ENCODE peak calls at places on chromosomes 4 and X, in six cellular contexts. I is esophagus squamous epithelium, W is OCI-LY7, L is body of pancreas, M is Peyer's patch, T is GM23338. J is an unnamed sample.

GRCh38 chrX:130560558-130560957 is 158.8 kb downstream of the RBMX2 start:
- DNase-seq in W (no peak), L (no peak), I (no peak), M (no peak), T (no peak), J (no peak)

GRCh38 chr4:15659768-15660394 is 4.7 kb upstream of the FBXL5 start:
- DNase-seq in I (no peak), M (no peak), T (no peak), L (no peak), W (no peak), J (peak; percentile 40)

GRCh38 chr4:53659737-53660136 is 68.5 kb upstream of the LNX1 start:
- DNase-seq in T (no peak), W (no peak), L (no peak), M (no peak), I (no peak), J (no peak)

GRCh38 chr4:189046642-189047041 is 894.0 kb upstream of the FRG1 start:
- DNase-seq in I (no peak), L (no peak), T (peak; percentile 78), M (no peak), W (no peak), J (no peak)

GRCh38 chr4:110970642-110971041 is 347.8 kb upstream of the PITX2 start:
- DNase-seq in W (peak; percentile 71), T (peak; percentile 92), L (peak; percentile 37), M (peak; percentile 72), I (no peak), J (no peak)

GRCh38 chrX:86348669-86349068 is 200.4 kb downstream of the DACH2 start:
- DNase-seq in L (no peak), M (no peak), I (no peak), W (peak; percentile 0), T (peak; percentile 58), J (no peak)

GRCh38 chrX:19990519-19991349 is at the start of gene BCLAF3:
- DNase-seq in W (peak; percentile 91), I (peak; percentile 46), L (peak; percentile 91), T (peak; percentile 86), M (peak; percentile 94), J (peak; percentile 88)

GRCh38 chr4:6724461-6725111 is 8.6 kb downstream of the BLOC1S4 start:
- DNase-seq in I (no peak), L (peak; percentile 51), W (no peak), M (no peak), T (no peak), J (no peak)

GRCh38 chrX:135890087-135890585 is 3.1 kb downstream of the CT45A10 start:
- DNase-seq in W (no peak), M (no peak), T (no peak), L (no peak), I (no peak), J (no peak)

GRCh38 chrX:3609800-3610199 is 103.6 kb downstream of the PRKX start:
- DNase-seq in L (no peak), M (no peak), I (no peak), T (no peak), W (no peak), J (no peak)

GRCh38 chrX:48896611-48897011 is 957 bp downstream of the TIMM17B start:
- DNase-seq in W (peak; percentile 46), L (no peak), I (no peak), T (peak; percentile 30), M (peak; percentile 42), J (no peak)

GRCh38 chr4:96786306-96786705 is 946.4 kb downstream of the PDHA2 start:
- DNase-seq in I (no peak), M (no peak), L (no peak), T (peak; percentile 20), W (no peak), J (no peak)

GRCh38 chrX:130173190-130173895 is 1.6 kb downstream of the RAB33A start:
- DNase-seq in L (no peak), M (peak; percentile 63), W (peak; percentile 40), I (no peak), T (no peak), J (no peak)

GRCh38 chr4:4388418-4388817 is 1.5 kb downstream of the NSG1 start:
- DNase-seq in T (no peak), L (no peak), W (peak; percentile 33), I (no peak), M (no peak), J (no peak)

GRCh38 chr4:84493092-84493850 is 5.8 kb downstream of the NKX6-1 start:
- DNase-seq in I (no peak), L (peak; percentile 57), W (no peak), T (peak; percentile 90), M (no peak), J (no peak)

GRCh38 chr4:128831526-128832252 is 22.2 kb downstream of the JADE1 start:
- DNase-seq in W (no peak), I (no peak), M (no peak), L (peak; percentile 26), T (peak; percentile 58), J (no peak)

GRCh38 chrX:73581002-73581628 is 18.1 kb downstream of the CHIC1 start:
- DNase-seq in L (no peak), T (no peak), I (no peak), W (no peak), M (no peak), J (no peak)

GRCh38 chr4:52643846-52644245 is 15.3 kb downstream of the USP46 start:
- DNase-seq in L (peak; percentile 88), I (no peak), T (no peak), W (no peak), M (peak; percentile 55), J (peak; percentile 71)

GRCh38 chr4:150217192-150217591 is 138.9 kb downstream of the DCLK2 start:
- DNase-seq in L (no peak), M (no peak), T (peak; percentile 65), I (no peak), W (peak; percentile 5), J (no peak)

GRCh38 chrX:74537011-74537390 is 77.4 kb downstream of the RLIM start:
- DNase-seq in W (no peak), L (no peak), T (peak; percentile 31), M (no peak), I (no peak), J (no peak)

GRCh38 chrX:129632443-129632842 is 22.3 kb downstream of the APLN start:
- DNase-seq in M (no peak), I (no peak), W (no peak), L (no peak), T (no peak), J (no peak)

GRCh38 chr4:7423391-7423790 is 11.3 kb downstream of the PSAPL1 start:
- DNase-seq in I (no peak), M (peak; percentile 24), L (no peak), T (no peak), W (no peak), J (no peak)

DNA sequence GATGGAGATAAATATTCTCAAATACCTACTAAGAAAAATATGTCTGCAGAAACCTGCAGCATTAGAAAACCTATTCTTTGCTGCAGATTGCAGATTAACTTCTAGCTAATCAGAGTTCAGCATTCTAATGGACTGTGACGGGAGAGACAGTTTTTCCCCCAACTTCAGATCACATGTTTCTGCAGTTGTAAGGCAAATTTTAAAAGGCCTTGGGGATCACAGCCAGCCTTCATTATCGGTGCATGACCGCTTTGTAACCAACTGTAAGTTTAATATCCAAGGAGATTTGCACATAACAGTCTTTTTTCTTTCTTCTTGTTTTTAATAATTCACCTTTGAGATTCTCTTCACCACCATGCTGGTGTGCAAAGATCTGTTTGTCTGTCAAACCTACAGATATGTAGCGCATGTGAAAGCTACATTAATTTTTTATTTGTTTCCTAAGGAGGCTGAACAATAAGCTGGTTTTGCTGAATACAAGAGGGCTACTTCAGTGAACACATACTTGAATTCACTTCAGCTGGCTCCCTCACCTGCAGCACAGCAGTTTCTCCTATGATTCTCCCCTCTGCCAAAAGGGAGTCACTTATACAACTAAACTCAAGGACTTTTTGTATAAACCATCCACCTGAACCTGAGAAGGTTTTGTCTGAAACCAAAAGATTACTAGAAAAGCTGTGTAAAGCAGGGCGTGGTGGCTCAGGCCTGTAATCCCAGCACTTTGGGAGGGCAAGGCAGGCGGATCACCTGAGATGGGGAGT is 488.5 kb downstream of the RPA4 start:
- DNase-seq in W (no peak), M (no peak), T (no peak), I (no peak), L (no peak), J (no peak)
- H3K4me3 ChIP-seq in W (no peak overlapping the region), M (no peak overlapping the region), T (no peak overlapping the region), I (no peak overlapping the region), L (no peak overlapping the region), J (no peak overlapping the region)

DNA sequence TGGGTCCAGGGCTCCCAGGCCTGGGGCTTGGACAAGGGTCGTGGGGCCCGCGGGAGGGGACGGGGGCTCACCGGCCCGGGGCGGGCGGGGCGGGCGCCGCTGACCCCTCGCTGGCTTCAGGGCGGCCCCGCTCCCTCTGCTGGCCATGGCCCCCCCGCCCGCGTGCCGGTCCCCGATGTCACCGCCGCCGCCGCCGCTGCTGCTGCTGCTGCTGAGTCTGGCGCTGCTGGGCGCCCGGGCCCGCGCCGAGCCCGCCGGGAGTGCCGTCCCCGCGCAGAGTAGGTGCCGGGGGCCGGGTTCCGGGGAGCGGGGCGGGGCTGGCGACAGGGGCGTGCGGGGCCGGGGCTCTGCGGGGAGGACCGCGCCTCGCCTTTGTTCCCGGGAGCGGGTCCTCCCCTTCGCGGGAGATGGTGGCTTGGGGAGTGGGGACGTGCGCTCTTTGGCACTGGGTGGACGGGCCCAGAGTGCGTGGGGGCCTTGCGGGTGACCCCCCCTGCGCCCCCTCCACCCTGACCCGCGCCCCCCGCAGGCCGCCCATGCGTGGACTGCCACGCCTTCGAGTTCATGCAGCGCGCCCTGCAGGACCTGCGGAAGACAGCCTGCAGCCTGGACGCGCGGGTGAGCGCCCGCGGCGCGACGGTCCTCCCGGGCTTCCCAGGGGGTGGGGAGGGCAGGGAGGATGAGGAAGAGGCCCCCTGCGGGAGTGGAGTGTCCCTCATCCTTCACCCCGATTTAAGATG is 16.8 kb upstream of the NAT8L start:
- DNase-seq in I (no peak), T (no peak), L (peak; percentile 57), M (peak; percentile 58), W (peak; percentile 22), J (no peak)
- H3K27ac ChIP-seq in I (no peak overlapping the region), T (no peak overlapping the region), L (no peak overlapping the region), M (peak overlapping the region; percentile 67), W (no peak overlapping the region), J (no peak overlapping the region)

GRCh38 chr4:109389367-109390118 is 44.1 kb upstream of the SEC24B start:
- DNase-seq in I (no peak), W (peak; percentile 44), M (no peak), T (peak; percentile 33), L (peak; percentile 71), J (no peak)

GRCh38 chr4:109385260-109385659 is 48.4 kb upstream of the SEC24B start:
- DNase-seq in L (no peak), W (no peak), T (no peak), I (no peak), M (no peak), J (no peak)

GRCh38 chr4:109395694-109396093 is 37.9 kb upstream of the SEC24B start:
- DNase-seq in I (no peak), L (no peak), T (peak; percentile 50), W (no peak), M (no peak), J (no peak)

GRCh38 chr4:109390369-109390768 is 43.2 kb upstream of the SEC24B start:
- DNase-seq in T (no peak), M (no peak), I (no peak), L (no peak), W (no peak), J (no peak)
- H3K4me3 ChIP-seq in T (no peak overlapping the region), M (no peak overlapping the region), I (no peak overlapping the region), L (no peak overlapping the region), W (no peak overlapping the region), J (no peak overlapping the region)

DNA sequence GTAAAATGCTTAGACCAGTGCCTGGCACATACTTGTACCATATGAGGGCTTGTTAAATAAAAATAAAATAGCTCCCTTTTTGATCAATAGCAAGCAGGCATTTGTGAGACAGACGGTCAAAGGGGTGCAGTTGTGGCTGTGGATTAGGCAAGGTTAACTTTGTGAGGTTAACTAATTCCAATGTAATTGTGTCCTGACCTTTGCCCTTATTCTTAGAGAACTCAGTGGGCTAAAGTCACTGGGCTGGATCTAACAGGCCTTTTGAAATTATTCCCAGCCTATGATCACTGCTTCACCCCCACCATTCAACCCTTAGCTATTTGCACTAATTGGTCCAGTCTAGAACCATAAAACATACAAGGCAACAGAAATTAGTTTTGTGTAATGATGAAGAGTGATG is 166.4 kb downstream of the MID1 start:
- DNase-seq in M (no peak), L (no peak), W (no peak), T (no peak), I (no peak), J (no peak)
- H3K27ac ChIP-seq in M (no peak overlapping the region), L (no peak overlapping the region), W (no peak overlapping the region), T (no peak overlapping the region), I (no peak overlapping the region), J (no peak overlapping the region)

J was measured in lung.